ENCODE peak calls at places on chromosome 21, in eight cellular contexts. I is heart left ventricle, M is astrocyte, X is kidney, H is psoas muscle, C is upper lobe of right lung, F is left lung, P is lower lobe of right lung. S is an unnamed sample.

GRCh38 chr21:32340863-32341848 is 42.5 kb downstream of the MRAP start:
- DNase-seq in C (no peak), I (no peak), P (no peak), F (no peak), H (no peak), M (no peak), X (no peak), S (no peak)

GRCh38 chr21:38721055-38721454 is 84.7 kb upstream of the ETS2 start:
- DNase-seq in P (no peak), C (no peak), X (no peak), F (no peak), M (no peak), I (no peak), H (no peak), S (no peak)

GRCh38 chr21:39842741-39843146 is 24.5 kb upstream of the PCP4 start:
- DNase-seq in P (no peak), F (no peak), I (no peak), X (no peak), C (no peak), M (no peak), H (no peak), S (no peak)

GRCh38 chr21:46100020-46100419 is 2.1 kb downstream of the COL6A2 start:
- DNase-seq in H (no peak), C (peak; percentile 17), F (no peak), I (peak; percentile 13), X (peak; percentile 27), P (no peak), M (no peak), S (peak; percentile 41)

GRCh38 chr21:46503922-46504539 is 45.3 kb downstream of the DIP2A start:
- DNase-seq in F (no peak), X (no peak), M (no peak), C (no peak), I (no peak), P (no peak), H (no peak), S (no peak)

GRCh38 chr21:45590726-45591618 is 48.7 kb upstream of the SLC19A1 start:
- DNase-seq in F (no peak), C (peak; percentile 73), P (peak; percentile 63), M (no peak), H (peak; percentile 49), I (no peak), X (peak; percentile 82), S (peak; percentile 80)

GRCh38 chr21:37266515-37267221 is 466 bp downstream of the VPS26C start:
- DNase-seq in C (peak; percentile 87), I (peak; percentile 80), P (peak; percentile 80), H (no peak), M (peak; percentile 16), X (peak; percentile 91), F (peak; percentile 92), S (peak; percentile 71)

GRCh38 chr21:22044431-22044830 is 1046.2 kb downstream of the NCAM2 start:
- DNase-seq in P (no peak), M (no peak), F (no peak), C (no peak), I (no peak), X (no peak), H (no peak), S (no peak)

GRCh38 chr21:45456014-45456835 is 51.3 kb downstream of the COL18A1 start:
- DNase-seq in P (no peak), M (no peak), F (peak; percentile 70), I (peak; percentile 74), C (no peak), H (peak; percentile 51), X (peak; percentile 71), S (peak; percentile 80)

DNA sequence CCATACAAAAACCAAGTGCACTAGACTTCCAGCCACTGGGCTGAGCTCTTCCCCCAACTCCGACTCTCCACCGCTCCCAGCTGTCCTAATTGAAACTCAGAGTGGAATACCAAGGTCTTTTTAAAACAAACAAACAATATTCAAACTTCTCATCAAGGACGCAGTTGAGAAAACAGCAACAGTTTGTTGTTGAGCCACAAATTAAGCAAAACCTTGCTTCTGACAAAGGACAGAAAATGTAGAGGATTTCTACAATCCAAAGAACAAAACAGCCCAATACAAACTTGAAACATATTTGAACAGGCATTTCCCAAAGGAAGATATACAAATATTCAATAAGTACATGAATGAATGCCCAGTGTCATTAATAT is 28.4 kb downstream of the RSPH1 start:
- DNase-seq in H (no peak), I (no peak), F (no peak), X (no peak), P (no peak), M (no peak), C (no peak), S (no peak)
- H3K27ac ChIP-seq in H (peak overlapping the region; percentile 59), I (no peak overlapping the region), F (no peak overlapping the region), X (no peak overlapping the region), P (no peak overlapping the region), M (no peak overlapping the region), C (no peak overlapping the region), S (no peak overlapping the region)

GRCh38 chr21:31156169-31156568 is 117.9 kb upstream of the KRTAP19-8 start:
- DNase-seq in M (no peak), H (no peak), X (no peak), F (no peak), P (no peak), I (no peak), C (no peak), S (no peak)
- H3K9me3 ChIP-seq in M (peaks cover 4% of the 10 kb centered on the region), H (peaks cover 20% of the 10 kb centered on the region), X (no peaks in the 10 kb centered on the region), F (no peaks in the 10 kb centered on the region), P (peaks cover 17% of the 10 kb centered on the region), I (peaks cover 5% of the 10 kb centered on the region), C (peaks cover 14% of the 10 kb centered on the region), S (peaks cover 7% of the 10 kb centered on the region)

DNA sequence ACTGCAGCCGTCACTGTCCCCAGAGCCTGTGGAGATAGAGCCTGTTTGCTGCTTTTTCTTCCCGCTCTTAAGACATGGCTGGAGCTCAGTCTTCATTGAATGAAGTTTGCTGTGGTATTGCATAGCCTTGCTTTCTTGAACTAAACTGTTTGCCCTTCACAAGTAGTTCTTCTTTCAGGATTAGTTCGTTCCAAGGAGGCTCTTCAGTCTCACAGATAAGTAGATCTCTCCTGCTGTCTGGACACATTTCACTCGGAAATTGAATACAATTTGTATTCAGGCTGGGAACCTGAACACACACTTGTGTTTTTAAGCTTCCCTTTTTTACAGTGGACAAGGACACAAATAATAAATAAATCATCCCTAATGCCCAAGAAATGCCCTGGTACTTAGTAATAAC is 34.7 kb downstream of the IFNAR1 start:
- DNase-seq in C (no peak), H (no peak), F (no peak), M (no peak), P (no peak), I (no peak), X (no peak), S (no peak)
- H3K4me1 ChIP-seq in C (peaks cover 17% of the 10 kb centered on the region), H (peaks cover 12% of the 10 kb centered on the region), F (no peaks in the 10 kb centered on the region), M (peaks cover 13% of the 10 kb centered on the region), P (peaks cover 29% of the 10 kb centered on the region), I (peaks cover 49% of the 10 kb centered on the region), X (peaks cover 6% of the 10 kb centered on the region), S (peaks cover 5% of the 10 kb centered on the region)

DNA sequence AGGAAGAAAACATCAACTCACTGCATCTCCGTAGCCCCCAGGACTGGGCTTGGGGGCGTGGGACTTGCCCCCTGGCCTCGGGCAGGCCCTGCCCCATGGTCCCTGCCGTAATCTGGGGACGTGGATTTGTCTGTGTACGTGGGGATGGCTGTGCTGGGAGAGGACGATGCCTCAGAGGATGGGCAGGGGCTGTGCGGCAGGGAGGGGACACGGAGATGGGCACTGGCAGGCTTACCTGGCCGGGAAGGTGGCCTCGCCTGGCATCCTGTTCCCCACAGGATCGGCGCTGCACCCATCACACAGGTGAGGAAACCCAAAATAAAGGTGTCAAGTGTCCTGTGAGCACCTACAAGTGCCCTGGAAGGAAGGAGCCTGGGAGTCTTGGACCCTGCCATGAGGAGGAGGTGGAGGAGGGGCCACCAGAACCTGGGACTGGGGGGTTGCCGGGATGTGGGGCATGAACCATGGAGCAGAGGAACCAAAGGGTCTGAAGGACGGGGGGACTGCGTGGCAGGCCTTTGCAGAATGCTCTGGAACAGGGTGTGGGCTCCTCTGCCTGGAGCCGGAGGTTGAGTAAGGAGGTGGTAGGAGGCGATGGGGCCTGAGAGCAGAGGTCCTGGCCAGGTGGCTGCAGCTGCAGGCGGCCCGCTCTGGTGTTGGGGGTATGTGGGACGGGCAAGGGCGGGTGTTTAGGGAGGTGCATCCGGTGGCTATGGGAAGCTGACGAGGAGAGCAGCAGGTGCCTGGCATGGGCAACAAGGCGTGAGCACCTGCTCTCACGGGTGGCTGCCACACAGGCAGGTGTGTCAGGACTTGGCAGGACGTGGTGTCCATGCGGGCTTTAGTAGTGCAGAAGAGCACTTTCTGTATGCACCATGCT is 27.8 kb upstream of the LRRC3 start:
- DNase-seq in F (peak; percentile 73), P (peak; percentile 45), I (peak; percentile 35), X (peak; percentile 63), M (no peak), H (peak; percentile 31), C (peak; percentile 55), S (peak; percentile 75)
- H3K27ac ChIP-seq in F (no peak overlapping the region), P (no peak overlapping the region), I (no peak overlapping the region), X (no peak overlapping the region), M (no peak overlapping the region), H (no peak overlapping the region), C (no peak overlapping the region), S (no peak overlapping the region)

GRCh38 chr21:27827972-27828371 is 861.1 kb upstream of the ADAMTS5 start:
- DNase-seq in P (no peak), I (no peak), C (no peak), M (no peak), X (no peak), F (no peak), H (no peak), S (no peak)
- H3K9me3 ChIP-seq in P (no peaks in the 10 kb centered on the region), I (no peaks in the 10 kb centered on the region), C (no peaks in the 10 kb centered on the region), M (no peaks in the 10 kb centered on the region), X (no peaks in the 10 kb centered on the region), F (no peaks in the 10 kb centered on the region), H (no peaks in the 10 kb centered on the region), S (no peaks in the 10 kb centered on the region)

GRCh38 chr21:25493722-25494121 is 113.6 kb downstream of the MRPL39 start:
- DNase-seq in F (no peak), H (no peak), M (no peak), P (no peak), I (no peak), X (no peak), C (no peak), S (no peak)

GRCh38 chr21:25490742-25491141 is 116.5 kb downstream of the MRPL39 start:
- DNase-seq in X (no peak), C (no peak), F (no peak), I (no peak), P (no peak), H (no peak), M (no peak), S (no peak)

GRCh38 chr21:25491267-25491666 is 116.0 kb downstream of the MRPL39 start:
- DNase-seq in H (no peak), I (no peak), C (no peak), P (no peak), X (no peak), M (no peak), F (no peak), S (no peak)

GRCh38 chr21:25496825-25497482 is 110.3 kb downstream of the MRPL39 start:
- DNase-seq in F (no peak), P (no peak), I (no peak), H (no peak), M (peak; percentile 47), C (no peak), X (no peak), S (no peak)

GRCh38 chr21:25494804-25495203 is 112.5 kb downstream of the MRPL39 start:
- DNase-seq in H (no peak), M (no peak), P (no peak), C (no peak), X (no peak), I (no peak), F (no peak), S (no peak)
- H3K4me1 ChIP-seq in H (no peaks in the 10 kb centered on the region), M (no peaks in the 10 kb centered on the region), P (no peaks in the 10 kb centered on the region), C (no peaks in the 10 kb centered on the region), X (no peaks in the 10 kb centered on the region), I (no peaks in the 10 kb centered on the region), F (no peaks in the 10 kb centered on the region), S (no peaks in the 10 kb centered on the region)

GRCh38 chr21:42924433-42924751 is 1.0 kb downstream of the ERVH48-1 start:
- DNase-seq in I (no peak), M (no peak), H (no peak), C (no peak), F (no peak), P (no peak), X (no peak), S (no peak)
- H3K27ac ChIP-seq in I (no peak overlapping the region), M (no peak overlapping the region), H (no peak overlapping the region), C (no peak overlapping the region), F (no peak overlapping the region), P (no peak overlapping the region), X (no peak overlapping the region), S (no peak overlapping the region)

S was measured in aorta.